ENCODE peak calls at places on chromosome 20, in nine cellular contexts. R, U, B, G, D, J, K, P and W are unnamed samples.
A peak's percentile ranks its signal among the peaks of the same experiment; 100 is the strongest.

GRCh38 chr20:49659096-49659495 is 54.6 kb downstream of the B4GALT5 start:
- DNase-seq in J (no peak), R (no peak), G (no peak), B (no peak), P (no peak), K (no peak), D (no peak), U (no peak), W (no peak)

GRCh38 chr20:10125757-10126156 is 91.0 kb downstream of the ANKEF1 start:
- DNase-seq in K (no peak), D (no peak), G (no peak), B (no peak), U (no peak), R (no peak), P (peak; percentile 21), J (no peak), W (no peak)

GRCh38 chr20:23193985-23194384 is 107.9 kb upstream of the CD93 start:
- DNase-seq in G (no peak), R (no peak), B (no peak), D (no peak), K (no peak), U (no peak), P (no peak), J (no peak), W (no peak)

GRCh38 chr20:25859649-25860530 is 163.2 kb upstream of the ZNF337 start:
- DNase-seq in B (peak; percentile 79), D (peak; percentile 82), U (peak; percentile 56), R (no peak), P (no peak), J (no peak), K (peak; percentile 60), G (peak; percentile 51), W (peak; percentile 81)

GRCh38 chr20:6058684-6059295 is 4.9 kb upstream of the LRRN4 start:
- DNase-seq in B (no peak), U (no peak), G (peak; percentile 75), P (no peak), R (no peak), D (peak; percentile 25), J (no peak), K (no peak), W (no peak)

GRCh38 chr20:54200487-54201267 is 7.2 kb upstream of the PFDN4 start:
- DNase-seq in U (peak; percentile 38), G (no peak), R (no peak), J (no peak), B (no peak), P (no peak), D (no peak), K (no peak), W (no peak)

GRCh38 chr20:10646886-10647420 is 26.8 kb downstream of the JAG1 start:
- DNase-seq in K (no peak), G (no peak), B (no peak), P (no peak), U (no peak), D (no peak), J (no peak), R (no peak), W (no peak)

GRCh38 chr20:38167851-38168760 is 3.0 kb upstream of the TGM2 start:
- DNase-seq in G (no peak), B (peak; percentile 52), J (peak; percentile 70), K (peak; percentile 51), D (peak; percentile 66), P (peak; percentile 96), R (no peak), U (no peak), W (peak; percentile 96)

GRCh38 chr20:57658447-57659130 is 38.4 kb upstream of the ZBP1 start:
- DNase-seq in K (peak; percentile 8), D (no peak), B (peak; percentile 3), G (no peak), P (no peak), U (peak; percentile 16), J (no peak), R (no peak), W (peak; percentile 46)

GRCh38 chr20:58722379-58722778 is 29.8 kb downstream of the NPEPL1 start:
- DNase-seq in U (peak; percentile 10), P (no peak), B (no peak), J (no peak), G (no peak), K (no peak), R (no peak), D (no peak), W (no peak)
- H3K27ac ChIP-seq in U (no peak overlapping the region), P (no peak overlapping the region), B (no peak overlapping the region), J (no peak overlapping the region), G (no peak overlapping the region), K (no peak overlapping the region), R (no peak overlapping the region), D (no peak overlapping the region), W (no peak overlapping the region)

DNA sequence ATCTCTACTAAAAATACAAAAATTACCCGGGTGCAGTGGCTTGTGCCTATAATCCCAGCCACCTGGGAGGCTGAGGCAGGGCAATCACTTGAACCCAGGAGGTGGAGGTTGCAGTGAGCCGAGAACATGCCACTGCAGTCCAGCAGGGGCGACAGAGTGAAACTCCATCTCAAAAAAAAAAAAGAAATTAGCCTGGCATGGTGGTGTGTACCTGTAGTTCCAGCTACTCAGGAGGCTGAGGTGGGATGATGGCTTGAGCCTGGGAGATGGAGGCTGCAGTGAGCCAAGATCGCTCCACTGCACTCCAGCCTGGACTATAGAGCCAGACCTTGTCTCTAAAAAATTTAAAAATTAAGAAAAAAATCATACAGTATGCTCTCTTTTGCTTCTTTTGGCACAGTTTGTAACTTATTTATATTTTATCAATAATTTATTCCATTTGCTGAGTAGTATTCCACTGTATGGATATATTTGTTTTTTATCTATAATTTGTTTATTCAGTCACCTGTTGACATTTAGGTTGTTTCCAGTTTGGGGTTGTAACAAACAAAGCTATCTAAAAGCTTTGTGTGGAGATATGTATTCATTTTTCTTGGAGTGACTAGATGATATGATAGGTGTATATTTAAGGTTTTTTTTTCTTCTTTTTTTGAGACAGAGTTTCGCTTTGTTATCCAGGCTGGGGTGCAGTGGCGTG is 8.0 kb upstream of the MYBL2 start:
- DNase-seq in G (no peak), K (no peak), J (no peak), D (no peak), U (no peak), P (no peak), R (peak; percentile 45), B (no peak), W (no peak)
- TF ChIP-seq CTCF in G (no peak), K (no peak), J (no peak), D (peak; percentile 35), U (no peak), P (no peak), R (peak; percentile 60), B (no peak), W (no peak)

GRCh38 chr20:20341371-20341770 is 26.5 kb upstream of the INSM1 start:
- DNase-seq in D (no peak), R (no peak), B (no peak), U (no peak), P (no peak), J (no peak), G (no peak), K (no peak), W (no peak)
- H3K4me3 ChIP-seq in D (no peak overlapping the region), R (no peak overlapping the region), B (no peak overlapping the region), U (no peak overlapping the region), P (no peak overlapping the region), J (no peak overlapping the region), G (no peak overlapping the region), K (no peak overlapping the region), W (no peak overlapping the region)

GRCh38 chr20:15380770-15381169 is 1043.4 kb upstream of the FLRT3 start:
- DNase-seq in B (no peak), K (no peak), P (no peak), J (no peak), G (no peak), D (no peak), U (no peak), R (no peak), W (no peak)

GRCh38 chr20:15378151-15378550 is 1040.7 kb upstream of the FLRT3 start:
- DNase-seq in P (no peak), G (no peak), B (no peak), J (no peak), R (no peak), D (no peak), U (no peak), K (no peak), W (no peak)

GRCh38 chr20:15375836-15376235 is 1038.4 kb upstream of the FLRT3 start:
- DNase-seq in P (no peak), D (no peak), U (no peak), G (no peak), R (no peak), B (no peak), J (no peak), K (no peak), W (no peak)

GRCh38 chr20:15379897-15380296 is 1042.5 kb upstream of the FLRT3 start:
- DNase-seq in J (no peak), G (no peak), U (no peak), B (no peak), R (no peak), P (no peak), K (no peak), D (no peak), W (no peak)
- H3K27ac ChIP-seq in J (no peak overlapping the region), G (no peak overlapping the region), U (no peak overlapping the region), B (no peak overlapping the region), R (no peak overlapping the region), P (no peak overlapping the region), K (no peak overlapping the region), D (no peak overlapping the region), W (no peak overlapping the region)

GRCh38 chr20:47786763-47787107 is 1.5 kb upstream of the SULF2 start:
- DNase-seq in B (no peak), D (no peak), K (no peak), U (no peak), G (no peak), R (no peak), J (no peak), P (no peak), W (no peak)
- TF ChIP-seq CTCF in B (peak; percentile 21), D (no peak), K (no peak), U (no peak), G (no peak), R (no peak), J (no peak), P (no peak), W (no peak)